ENCODE peak calls at places on chromosomes 7 and 10, in four cellular contexts. C is activated T-cell treated with anti-CD3 and anti-CD28 coated beads for 1 hour, H is glutamatergic neuron, M is substantia nigra. P is an unnamed sample.

GRCh38 chr7:43431020-43431595 is 151.8 kb upstream of the STK17A start:
- DNase-seq in H (no peak), C (no peak), M (no peak), P (no peak)

GRCh38 chr10:87618470-87619423 is 40.9 kb upstream of the PAPSS2 start:
- DNase-seq in C (no peak), M (no peak), H (peak), P (no peak)

GRCh38 chr7:33921216-33921938 is 16.0 kb downstream of the BMPER start:
- DNase-seq in H (no peak), C (no peak), M (peak), P (no peak)

GRCh38 chr7:2539031-2540028 is 16.0 kb downstream of the BRAT1 start:
- DNase-seq in C (no peak), H (peak), M (no peak), P (no peak)

GRCh38 chr7:149787428-149788299 is 14.3 kb upstream of the ZNF467 start:
- DNase-seq in M (no peak), H (no peak), C (no peak), P (peak)

GRCh38 chr7:101099969-101100781 is 14.9 kb downstream of the TRIM56 start:
- DNase-seq in M (peak), H (peak), C (no peak), P (peak)

GRCh38 chr10:68666280-68666760 is 54.7 kb upstream of the CCAR1 start:
- DNase-seq in C (no peak), M (no peak), H (no peak), P (no peak)

GRCh38 chr10:43959854-43960415 is 311.3 kb upstream of the ZNF32 start:
- DNase-seq in H (no peak), M (no peak), C (no peak), P (no peak)

GRCh38 chr10:17038627-17039026 is 91.0 kb downstream of the CUBN start:
- DNase-seq in H (no peak), M (no peak), C (no peak), P (no peak)

GRCh38 chr7:116172353-116172752 is 38.0 kb upstream of the TES start:
- DNase-seq in M (no peak), H (no peak), C (no peak), P (no peak)

GRCh38 chr7:31371621-31372020 is 31.1 kb upstream of the NEUROD6 start:
- DNase-seq in C (no peak), M (no peak), H (no peak), P (no peak)

GRCh38 chr10:5601826-5602225 is 64.6 kb downstream of the ASB13 start:
- DNase-seq in C (no peak), M (no peak), H (no peak), P (no peak)

GRCh38 chr10:93672022-93672678 is 30.2 kb downstream of the FRA10AC1 start:
- DNase-seq in H (no peak), M (no peak), C (no peak), P (no peak)

GRCh38 chr7:94183289-94183749 is 179.2 kb upstream of the BET1 start:
- DNase-seq in H (no peak), C (no peak), M (no peak), P (no peak)

GRCh38 chr10:34244787-34245484 is 570.2 kb downstream of the PARD3 start:
- DNase-seq in H (no peak), M (no peak), C (no peak), P (no peak)

GRCh38 chr10:106224676-106225075 is 939.8 kb downstream of the SORCS1 start:
- DNase-seq in M (no peak), H (no peak), C (no peak), P (no peak)

GRCh38 chr7:86814980-86815379 is 171.3 kb downstream of the GRM3 start:
- DNase-seq in M (peak), H (no peak), C (no peak), P (peak)

GRCh38 chr10:46530249-46531186 is 25.9 kb downstream of the GPRIN2 start:
- DNase-seq in M (no peak), H (peak), C (no peak), P (no peak)

GRCh38 chr10:25818751-25819150 is 115.3 kb upstream of the MYO3A start:
- DNase-seq in M (no peak), C (no peak), H (no peak), P (no peak)

GRCh38 chr10:60820093-60820769 is 42.0 kb downstream of the CDK1 start:
- DNase-seq in H (no peak), C (no peak), M (no peak), P (no peak)

GRCh38 chr10:13658864-13659685 is 72.3 kb downstream of the PRPF18 start:
- DNase-seq in C (no peak), M (peak), H (no peak), P (peak)

GRCh38 chr7:21912931-21913780 is 32.5 kb downstream of the CDCA7L start:
- DNase-seq in H (no peak), C (no peak), M (no peak), P (no peak)

GRCh38 chr10:23120001-23120934 is 24.9 kb downstream of the MSRB2 start:
- DNase-seq in C (no peak), M (peak), H (no peak), P (no peak)

GRCh38 chr7:27199820-27200760 is at the start of gene HOXA13:
- DNase-seq in C (no peak), M (no peak), H (peak), P (peak)

GRCh38 chr10:44506386-44506785 is 121.5 kb upstream of the CXCL12 start:
- DNase-seq in M (no peak), H (no peak), C (no peak), P (no peak)

GRCh38 chr10:77926566-77927342 is at the start of gene DLG5:
- DNase-seq in C (no peak), M (peak), H (peak), P (peak)

GRCh38 chr7:49852619-49853462 is 79.4 kb downstream of the VWC2 start:
- DNase-seq in C (no peak), M (peak), H (peak), P (peak)

GRCh38 chr10:81215498-81215897 is 659.5 kb upstream of the NRG3 start:
- DNase-seq in C (no peak), H (no peak), M (no peak), P (no peak)

GRCh38 chr7:132225216-132226030 is 350.8 kb downstream of the PLXNA4 start:
- DNase-seq in M (no peak), C (no peak), H (no peak), P (no peak)

GRCh38 chr7:32223071-32223650 is 153.0 kb upstream of the PDE1C start:
- DNase-seq in M (no peak), H (no peak), C (no peak), P (no peak)

GRCh38 chr10:7383442-7383841 is 27.4 kb downstream of the SFMBT2 start:
- DNase-seq in C (no peak), H (no peak), M (no peak), P (no peak)

GRCh38 chr7:69025249-69025648 is 573.0 kb upstream of the AUTS2 start:
- DNase-seq in M (no peak), C (no peak), H (no peak), P (no peak)

GRCh38 chr10:90227259-90227658 is 525.9 kb downstream of the KIF20B start:
- DNase-seq in H (no peak), M (no peak), C (no peak), P (no peak)

GRCh38 chr10:6498771-6499170 is 81.3 kb downstream of the PRKCQ start:
- DNase-seq in C (no peak), M (no peak), H (no peak), P (no peak)

GRCh38 chr7:45366432-45366831 is 207.7 kb upstream of the ADCY1 start:
- DNase-seq in H (no peak), M (no peak), C (no peak), P (no peak)

GRCh38 chr7:68980011-68980410 is 618.3 kb upstream of the AUTS2 start:
- DNase-seq in C (no peak), H (no peak), M (no peak), P (no peak)

P was measured in retina.